ENCODE peak calls at places on chromosomes 4 and X, in nine cellular contexts. K is G401; D is NB4; R is left cardiac atrium; V is fibroblast of the aortic adventitia; O is activated T-cell treated with anti-CD3 and anti-CD28 coated beads, Interleukin-2, amount 50 U/mL, for 4 hours; Z is memory B cell; S is HEK293T; C is lower lobe of right lung. M is an unnamed sample.

GRCh38 chr4:78152795-78153194 is 95.7 kb downstream of the FRAS1 start:
- DNase-seq in K (no peak), D (no peak), R (no peak), V (no peak), O (no peak), Z (no peak), S (no peak), C (no peak), M (no peak)

GRCh38 chrX:103488332-103488731 is 31.0 kb downstream of the RAB40A start:
- DNase-seq in K (peak; percentile 6), D (peak; percentile 0), R (no peak), V (peak; percentile 45), O (no peak), Z (no peak), S (peak; percentile 71), C (no peak), M (no peak)

GRCh38 chr4:109559625-109559982 is 442 bp upstream of the MCUB start:
- DNase-seq in K (no peak), D (no peak), R (peak; percentile 48), V (no peak), O (peak; percentile 13), Z (peak; percentile 45), S (peak; percentile 33), C (peak; percentile 48), M (peak; percentile 14)

GRCh38 chrX:46573896-46574336 is 351 bp downstream of the CHST7 start:
- DNase-seq in K (no peak), D (peak; percentile 66), R (peak; percentile 45), V (no peak), O (peak; percentile 52), Z (peak; percentile 54), S (peak; percentile 63), C (peak; percentile 73), M (no peak)

GRCh38 chr4:23972202-23972601 is 82.4 kb upstream of the PPARGC1A start:
- DNase-seq in K (no peak), D (no peak), R (no peak), V (no peak), O (no peak), Z (no peak), S (no peak), C (no peak), M (no peak)

GRCh38 chr4:140719693-140720092 is 36.5 kb downstream of the TBC1D9 start:
- DNase-seq in K (no peak), D (no peak), R (no peak), V (no peak), O (no peak), Z (no peak), S (no peak), C (no peak), M (no peak)

GRCh38 chr4:26076000-26076587 is 162.1 kb downstream of the SMIM20 start:
- DNase-seq in K (no peak), D (peak; percentile 92), R (no peak), V (peak; percentile 29), O (no peak), Z (no peak), S (no peak), C (no peak), M (peak; percentile 28)

GRCh38 chr4:3331511-3332394 is 38.9 kb downstream of the RGS12 start:
- DNase-seq in K (no peak), D (no peak), R (peak; percentile 53), V (no peak), O (no peak), Z (no peak), S (no peak), C (no peak), M (no peak)

GRCh38 chrX:108736509-108737479 is at the start of gene IRS4:
- DNase-seq in K (no peak), D (no peak), R (peak; percentile 19), V (no peak), O (no peak), Z (no peak), S (peak; percentile 66), C (peak; percentile 37), M (no peak)

GRCh38 chrX:21932277-21932996 is 8.1 kb upstream of the SMS start:
- DNase-seq in K (no peak), D (peak; percentile 65), R (no peak), V (peak; percentile 94), O (no peak), Z (no peak), S (no peak), C (no peak), M (no peak)

GRCh38 chr4:125316781-125317525 is 2.2 kb downstream of the FAT4 start:
- DNase-seq in K (no peak), D (no peak), R (peak; percentile 64), V (peak; percentile 32), O (no peak), Z (no peak), S (no peak), C (peak; percentile 55), M (no peak)

GRCh38 chr4:123444298-123444731 is 47.7 kb downstream of the SPRY1 start:
- DNase-seq in K (peak; percentile 28), D (peak; percentile 98), R (peak; percentile 34), V (peak; percentile 42), O (no peak), Z (peak; percentile 30), S (peak; percentile 21), C (no peak), M (peak; percentile 18)

GRCh38 chr4:165874799-165875371 is 1.8 kb downstream of the TLL1 start:
- DNase-seq in K (peak; percentile 78), D (no peak), R (peak; percentile 53), V (no peak), O (no peak), Z (no peak), S (peak; percentile 58), C (peak; percentile 53), M (no peak)

GRCh38 chr4:54550415-54551171 is 107.2 kb upstream of the KIT start:
- DNase-seq in K (no peak), D (no peak), R (no peak), V (no peak), O (no peak), Z (no peak), S (no peak), C (no peak), M (no peak)

GRCh38 chr4:112118742-112119357 is 26.4 kb upstream of the FAM241A start:
- DNase-seq in K (no peak), D (no peak), R (no peak), V (no peak), O (no peak), Z (no peak), S (no peak), C (no peak), M (no peak)

GRCh38 chr4:143773998-143774898 is 73.8 kb upstream of the FREM3 start:
- DNase-seq in K (peak; percentile 13), D (peak; percentile 55), R (peak; percentile 24), V (peak; percentile 37), O (no peak), Z (peak; percentile 48), S (peak; percentile 53), C (peak; percentile 49), M (peak; percentile 2)

GRCh38 chr4:176565044-176565443 is 227.7 kb downstream of the VEGFC start:
- DNase-seq in K (no peak), D (no peak), R (no peak), V (no peak), O (no peak), Z (no peak), S (no peak), C (no peak), M (no peak)

GRCh38 chr4:1881709-1882108 is 10.5 kb downstream of the NSD2 start:
- DNase-seq in K (no peak), D (no peak), R (no peak), V (no peak), O (no peak), Z (no peak), S (no peak), C (no peak), M (no peak)

GRCh38 chrX:6849711-6850415 is 297.6 kb upstream of the STS start:
- DNase-seq in K (no peak), D (peak; percentile 7), R (no peak), V (no peak), O (no peak), Z (no peak), S (no peak), C (no peak), M (no peak)

GRCh38 chrX:38803286-38803608 is 2.0 kb downstream of the MID1IP1 start:
- DNase-seq in K (no peak), D (no peak), R (no peak), V (no peak), O (no peak), Z (no peak), S (no peak), C (no peak), M (no peak)

GRCh38 chrX:21972721-21973120 is 32.2 kb downstream of the SMS start:
- DNase-seq in K (no peak), D (peak; percentile 27), R (no peak), V (peak; percentile 78), O (peak; percentile 36), Z (no peak), S (no peak), C (no peak), M (no peak)

GRCh38 chr4:139540161-139540560 is 15.9 kb downstream of the SETD7 start:
- DNase-seq in K (no peak), D (no peak), R (no peak), V (peak; percentile 54), O (no peak), Z (no peak), S (no peak), C (no peak), M (no peak)